ENCODE peak calls at places on chromosomes 4 and X, in four cellular contexts. L is H9, B is neuronal stem cell, J is hepatocyte. N is an unnamed sample.

GRCh38 chr4:40990899-40991265 is 223.5 kb downstream of the APBB2 start:
- DNase-seq in J (no peak), B (no peak), L (no peak), N (no peak)

GRCh38 chr4:26298198-26298950 is 22.4 kb upstream of the RBPJ start:
- DNase-seq in B (no peak), J (no peak), L (no peak), N (no peak)

GRCh38 chrX:87583679-87584078 is 66.1 kb downstream of the KLHL4 start:
- DNase-seq in J (peak), L (peak), B (no peak), N (peak)

GRCh38 chr4:81429031-81429430 is 42.7 kb downstream of the RASGEF1B start:
- DNase-seq in B (no peak), L (no peak), J (no peak), N (no peak)

GRCh38 chr4:94595880-94596483 is 144.2 kb downstream of the PDLIM5 start:
- DNase-seq in L (no peak), B (no peak), J (peak), N (peak)

GRCh38 chr4:138650917-138651564 is 364.5 kb upstream of the NOCT start:
- DNase-seq in L (no peak), B (no peak), J (peak), N (peak)

GRCh38 chr4:87058272-87059073 is 123.7 kb downstream of the AFF1 start:
- DNase-seq in J (peak), L (peak), B (no peak), N (peak)

GRCh38 chrX:110563276-110563675 is 204.6 kb downstream of the RTL9 start:
- DNase-seq in J (no peak), L (no peak), B (no peak), N (no peak)

GRCh38 chrX:111375747-111376146 is 36.2 kb downstream of the DCX start:
- DNase-seq in J (peak), B (no peak), L (no peak), N (peak)

GRCh38 chr4:82591592-82591991 is 29.8 kb upstream of the TMEM150C start:
- DNase-seq in L (no peak), J (no peak), B (no peak), N (no peak)

GRCh38 chrX:136086521-136086920 is 60.8 kb upstream of the FHL1 start:
- DNase-seq in L (no peak), J (no peak), B (no peak), N (no peak)

GRCh38 chrX:134600714-134601113 is 57.6 kb downstream of the PLAC1 start:
- DNase-seq in J (no peak), L (no peak), B (no peak), N (peak)

GRCh38 chr4:119735136-119735770 is 106.6 kb upstream of the PDE5A start:
- DNase-seq in B (no peak), J (peak), L (no peak), N (peak)

GRCh38 chr4:183723561-183724228 is 64.6 kb downstream of the TRAPPC11 start:
- DNase-seq in B (no peak), L (no peak), J (no peak), N (no peak)

GRCh38 chr4:21765810-21766407 is 182.7 kb downstream of the KCNIP4 start:
- DNase-seq in B (peak), J (peak), L (peak), N (peak)

GRCh38 chrX:111917591-111917990 is 41.6 kb downstream of the TRPC5OS start:
- DNase-seq in B (no peak), J (no peak), L (peak), N (no peak)

GRCh38 chr4:140151700-140152014 is 2.3 kb downstream of the MAML3 start:
- DNase-seq in B (no peak), L (peak), J (peak), N (peak)

GRCh38 chrX:142702749-142703148 is 323.0 kb upstream of the SPANXN4 start:
- DNase-seq in J (no peak), B (no peak), L (no peak), N (no peak)

GRCh38 chrX:50691820-50692219 is 122.2 kb downstream of the SHROOM4 start:
- DNase-seq in L (peak), B (no peak), J (peak), N (peak)

DNA sequence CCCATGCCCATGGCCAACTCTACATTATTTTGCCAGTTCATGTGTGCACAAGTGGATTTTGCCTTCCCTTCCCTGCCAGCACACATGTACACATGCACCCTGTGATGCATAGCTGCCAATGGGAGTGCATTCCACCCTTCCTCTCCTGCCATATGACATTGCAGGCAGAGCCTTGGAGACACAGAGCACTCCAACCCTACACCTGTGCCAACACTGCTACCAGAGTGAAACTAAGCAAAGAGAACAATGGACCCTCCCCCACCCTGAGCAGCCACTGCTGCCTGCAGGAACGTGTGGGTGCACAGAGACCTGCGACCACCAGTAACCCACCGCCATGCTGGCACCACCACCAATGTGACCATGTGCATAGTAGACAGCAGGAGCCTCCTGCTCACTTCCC is 78.4 kb downstream of the ITM2A start:
- DNase-seq in J (no peak), B (no peak), L (no peak), N (no peak)
- H3K4me2 ChIP-seq in J (no peak), B (no peak), L (no peak), N (no peak)

DNA sequence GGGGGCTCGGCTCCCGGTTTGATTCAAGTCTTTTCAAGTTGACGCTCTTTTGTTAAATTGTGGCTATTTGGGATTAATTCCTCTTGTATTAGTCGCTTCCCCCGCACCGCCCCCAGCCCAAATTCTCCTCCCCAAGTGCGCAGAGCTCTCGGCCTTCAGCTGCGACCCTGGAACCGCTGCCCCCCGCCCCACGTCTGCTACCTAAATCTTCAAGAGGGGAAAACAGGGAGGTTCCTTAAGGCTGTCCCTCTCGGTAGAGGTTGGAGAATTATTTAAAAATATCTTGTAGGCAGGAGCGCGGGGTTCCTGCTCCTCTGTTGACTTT is 852 bp upstream of the RPS6KA3 start:
- DNase-seq in L (no peak), J (no peak), B (no peak), N (no peak)
- H2AFZ ChIP-seq in L (no peak), J (peak), B (peak), N (peak)

DNA sequence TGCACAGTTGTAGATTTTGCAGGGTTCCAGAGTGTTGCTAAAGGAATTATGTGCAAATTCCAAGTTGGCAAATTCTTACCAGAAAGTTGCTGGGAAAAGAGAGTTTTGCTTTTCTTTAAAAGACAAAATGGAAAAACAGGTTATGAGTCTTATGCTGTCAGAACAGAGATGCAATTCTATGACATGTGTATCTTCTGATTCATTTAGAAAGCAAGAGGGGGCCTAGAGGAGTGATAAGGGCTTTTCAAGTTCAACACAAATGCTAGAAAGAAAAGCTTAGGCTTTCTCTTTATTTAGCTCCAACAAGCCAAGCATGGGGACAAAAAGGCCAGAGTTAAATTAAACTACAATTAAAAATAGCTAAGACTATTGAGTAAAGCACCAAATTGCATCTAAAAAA is 72.4 kb upstream of the GATB start:
- DNase-seq in L (no peak), B (no peak), J (no peak), N (no peak)
- H3K4me2 ChIP-seq in L (no peak), B (no peak), J (no peak), N (no peak)

DNA sequence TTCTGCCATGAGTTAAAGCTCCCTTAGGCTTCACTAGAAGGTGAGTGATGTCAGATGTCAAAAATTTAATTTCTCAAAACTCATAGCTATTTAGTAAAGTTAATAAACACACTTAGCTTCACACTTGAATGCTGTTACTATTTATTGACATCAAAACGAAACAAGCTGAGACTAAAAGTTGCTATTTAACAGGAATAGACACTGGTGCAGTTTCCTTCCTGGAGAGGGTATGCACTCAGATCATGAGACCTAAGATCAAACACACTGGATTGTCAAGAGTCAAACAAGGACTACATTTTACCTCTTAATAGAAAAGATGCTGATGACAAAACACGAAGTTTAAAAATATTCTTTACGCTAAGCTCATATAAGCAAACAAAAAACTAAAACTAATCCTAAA is 18.9 kb downstream of the UPF3B start:
- DNase-seq in J (no peak), B (no peak), L (no peak), N (no peak)
- H2AFZ ChIP-seq in J (no peak), B (no peak), L (no peak), N (no peak)

DNA sequence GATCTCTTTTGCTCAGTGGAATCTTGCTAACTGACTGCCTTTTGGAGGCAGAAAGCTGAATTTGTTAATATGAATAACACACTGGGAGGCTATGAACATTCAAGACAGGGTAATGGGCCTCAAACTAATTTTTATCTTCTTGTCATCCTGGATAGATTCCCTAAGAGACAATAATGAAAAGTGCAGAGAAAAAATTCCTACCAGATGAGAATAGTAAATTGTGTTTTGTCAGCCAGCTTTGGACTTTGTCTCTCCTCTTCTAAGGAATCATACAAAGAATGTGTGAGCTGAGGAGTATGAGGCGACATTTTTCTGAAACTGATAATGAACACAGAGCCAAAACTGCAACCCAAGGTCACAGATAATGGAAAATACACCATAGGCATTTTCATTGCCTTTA is 649.3 kb downstream of the IQCM start:
- DNase-seq in L (no peak), J (no peak), B (no peak), N (no peak)
- H3K4me2 ChIP-seq in L (no peak), J (no peak), B (no peak), N (no peak)

GRCh38 chrX:1223253-1223621 is 10.8 kb upstream of the CRLF2 start:
- DNase-seq in L (no peak), B (no peak), J (no peak), N (no peak)

GRCh38 chrX:1222511-1223252 is 10.2 kb upstream of the CRLF2 start:
- DNase-seq in L (no peak), B (no peak), J (no peak), N (peak)

GRCh38 chrX:1221296-1221845 is 8.9 kb upstream of the CRLF2 start:
- DNase-seq in L (no peak), J (no peak), B (no peak), N (no peak)

GRCh38 chrX:1226249-1226648 is 13.8 kb upstream of the CRLF2 start:
- DNase-seq in L (no peak), J (no peak), B (no peak), N (no peak)

GRCh38 chrX:1224954-1225353 is 12.5 kb upstream of the CRLF2 start:
- DNase-seq in L (peak), J (no peak), B (no peak), N (no peak)
- H2AFZ ChIP-seq in L (peak), J (no peak), B (peak), N (no peak)